ENCODE peak calls at places on chromosomes 7 and 10, in five cellular contexts. P, J, F, V and M are unnamed samples.

GRCh38 chr7:116671681-116672595 is at the start of gene MET:
- DNase-seq in P (no peak), J (peak), F (peak), V (no peak), M (peak)

GRCh38 chr7:100719523-100720319 is 547 bp upstream of the EPO start:
- DNase-seq in P (no peak), J (no peak), F (no peak), V (no peak), M (no peak)

GRCh38 chr10:25226775-25227682 is 52.2 kb downstream of the GPR158 start:
- DNase-seq in P (peak), J (peak), F (no peak), V (no peak), M (no peak)

GRCh38 chr10:42975005-42975493 is 101.8 kb upstream of the RET start:
- DNase-seq in P (no peak), J (no peak), F (no peak), V (no peak), M (no peak)

GRCh38 chr7:107785926-107786325 is 17.1 kb downstream of the SLC26A3 start:
- DNase-seq in P (no peak), J (no peak), F (no peak), V (no peak), M (no peak)

GRCh38 chr10:128419466-128420019 is 293.3 kb upstream of the MKI67 start:
- DNase-seq in P (no peak), J (no peak), F (no peak), V (no peak), M (no peak)

GRCh38 chr7:24573008-24573553 is at the start of gene PALS2:
- DNase-seq in P (peak), J (peak), F (peak), V (peak), M (peak)

GRCh38 chr7:34453150-34453549 is 204.9 kb upstream of the NPSR1 start:
- DNase-seq in P (no peak), J (no peak), F (no peak), V (no peak), M (no peak)

GRCh38 chr7:22651534-22652243 is 75.3 kb upstream of the IL6 start:
- DNase-seq in P (no peak), J (no peak), F (no peak), V (no peak), M (no peak)

GRCh38 chr10:92291921-92292860 is 1.2 kb downstream of the MARCHF5 start:
- DNase-seq in P (peak), J (peak), F (peak), V (no peak), M (no peak)

GRCh38 chr10:133379801-133380666 is 972 bp downstream of the PAOX start:
- DNase-seq in P (no peak), J (no peak), F (no peak), V (no peak), M (no peak)

GRCh38 chr10:68989317-68989990 is 851 bp downstream of the KIFBP start:
- DNase-seq in P (no peak), J (peak), F (no peak), V (no peak), M (no peak)

GRCh38 chr7:150948791-150949251 is 29.3 kb downstream of the KCNH2 start:
- DNase-seq in P (no peak), J (no peak), F (no peak), V (no peak), M (no peak)

GRCh38 chr7:80467069-80467468 is 44.8 kb downstream of the GNAT3 start:
- DNase-seq in P (no peak), J (no peak), F (no peak), V (no peak), M (no peak)

GRCh38 chr7:142855756-142856564 is 1.1 kb downstream of the EPHB6 start:
- DNase-seq in P (no peak), J (no peak), F (no peak), V (no peak), M (no peak)

GRCh38 chr7:54596747-54597146 is 54.6 kb downstream of the VSTM2A start:
- DNase-seq in P (no peak), J (no peak), F (no peak), V (no peak), M (no peak)

GRCh38 chr10:30671011-30671616 is 41.6 kb upstream of the LYZL2 start:
- DNase-seq in P (peak), J (peak), F (no peak), V (no peak), M (peak)

GRCh38 chr7:77940647-77941046 is 142.1 kb downstream of the PHTF2 start:
- DNase-seq in P (no peak), J (peak), F (no peak), V (no peak), M (peak)

GRCh38 chr7:92691578-92691977 is 101.4 kb upstream of the FAM133B start:
- DNase-seq in P (peak), J (no peak), F (no peak), V (no peak), M (no peak)

GRCh38 chr10:86344714-86345161 is 21.9 kb downstream of the GRID1 start:
- DNase-seq in P (no peak), J (no peak), F (no peak), V (no peak), M (no peak)

GRCh38 chr7:117229350-117229749 is 93.5 kb downstream of the WNT2 start:
- DNase-seq in P (no peak), J (no peak), F (no peak), V (no peak), M (no peak)

GRCh38 chr7:101882595-101883564 is 65.5 kb downstream of the CUX1 start:
- DNase-seq in P (peak), J (peak), F (no peak), V (no peak), M (peak)

GRCh38 chr7:130845581-130846085 is 111.6 kb upstream of the KLF14 start:
- DNase-seq in P (no peak), J (no peak), F (no peak), V (no peak), M (no peak)